ENCODE peak calls at places on chromosome 19, in seven cellular contexts. One of them, this sample, is unnamed.

GRCh38 chr19:19900124-19900523 is 622 bp upstream of the ZNF93 start:
- DNase-seq in neural progenitor cell: no peak
- DNase-seq in psoas muscle: no peak
- DNase-seq in foreskin fibroblast: peak
- DNase-seq in fibroblast of pulmonary artery: peak
- DNase-seq in upper lobe of right lung: no peak
- DNase-seq in Calu3: peak
- DNase-seq in this sample: no peak

GRCh38 chr19:2494084-2494446 is 18.1 kb downstream of the GADD45B start:
- DNase-seq in neural progenitor cell: no peak
- DNase-seq in fibroblast of pulmonary artery: peak
- DNase-seq in foreskin fibroblast: peak
- DNase-seq in upper lobe of right lung: no peak
- DNase-seq in psoas muscle: no peak
- DNase-seq in Calu3: no peak
- DNase-seq in this sample: no peak

GRCh38 chr19:38035515-38036495 is 128.8 kb downstream of the SIPA1L3 start:
- DNase-seq in neural progenitor cell: no peak
- DNase-seq in Calu3: no peak
- DNase-seq in fibroblast of pulmonary artery: peak
- DNase-seq in foreskin fibroblast: peak
- DNase-seq in psoas muscle: no peak
- DNase-seq in upper lobe of right lung: no peak
- DNase-seq in this sample: no peak

GRCh38 chr19:38509027-38509426 is 75.5 kb downstream of the RYR1 start:
- DNase-seq in psoas muscle: no peak
- DNase-seq in Calu3: no peak
- DNase-seq in neural progenitor cell: no peak
- DNase-seq in upper lobe of right lung: no peak
- DNase-seq in fibroblast of pulmonary artery: no peak
- DNase-seq in foreskin fibroblast: no peak
- DNase-seq in this sample: no peak

GRCh38 chr19:44905437-44906160 is at the start of gene APOE:
- DNase-seq in psoas muscle: no peak
- DNase-seq in foreskin fibroblast: no peak
- DNase-seq in neural progenitor cell: peak
- DNase-seq in fibroblast of pulmonary artery: peak
- DNase-seq in Calu3: no peak
- DNase-seq in upper lobe of right lung: no peak
- DNase-seq in this sample: no peak

GRCh38 chr19:51564791-51565190 is 6.3 kb upstream of the ZNF175 start:
- DNase-seq in Calu3: no peak
- DNase-seq in neural progenitor cell: no peak
- DNase-seq in foreskin fibroblast: no peak
- DNase-seq in psoas muscle: no peak
- DNase-seq in upper lobe of right lung: no peak
- DNase-seq in fibroblast of pulmonary artery: no peak
- DNase-seq in this sample: peak

GRCh38 chr19:3423183-3423829 is 56.9 kb downstream of the NFIC start:
- DNase-seq in fibroblast of pulmonary artery: no peak
- DNase-seq in Calu3: no peak
- DNase-seq in foreskin fibroblast: no peak
- DNase-seq in neural progenitor cell: no peak
- DNase-seq in upper lobe of right lung: no peak
- DNase-seq in psoas muscle: no peak
- DNase-seq in this sample: no peak

GRCh38 chr19:18377026-18377425 is 8.9 kb upstream of the GDF15 start:
- DNase-seq in fibroblast of pulmonary artery: no peak
- DNase-seq in foreskin fibroblast: no peak
- DNase-seq in psoas muscle: no peak
- DNase-seq in Calu3: no peak
- DNase-seq in upper lobe of right lung: no peak
- DNase-seq in neural progenitor cell: no peak
- DNase-seq in this sample: no peak

GRCh38 chr19:46513461-46514236 is 18.0 kb upstream of the PNMA8B start:
- DNase-seq in Calu3: peak
- DNase-seq in neural progenitor cell: peak
- DNase-seq in psoas muscle: peak
- DNase-seq in upper lobe of right lung: peak
- DNase-seq in fibroblast of pulmonary artery: peak
- DNase-seq in foreskin fibroblast: peak
- DNase-seq in this sample: peak

GRCh38 chr19:34096020-34096915 is 76.0 kb upstream of the LSM14A start:
- DNase-seq in foreskin fibroblast: peak
- DNase-seq in Calu3: peak
- DNase-seq in psoas muscle: no peak
- DNase-seq in neural progenitor cell: peak
- DNase-seq in upper lobe of right lung: no peak
- DNase-seq in fibroblast of pulmonary artery: peak
- DNase-seq in this sample: no peak

GRCh38 chr19:58407658-58408151 is 744 bp upstream of the ZNF584 start:
- DNase-seq in psoas muscle: no peak
- DNase-seq in fibroblast of pulmonary artery: no peak
- DNase-seq in Calu3: peak
- DNase-seq in foreskin fibroblast: no peak
- DNase-seq in upper lobe of right lung: peak
- DNase-seq in neural progenitor cell: peak
- DNase-seq in this sample: no peak

GRCh38 chr19:1302534-1303239 is 17.0 kb downstream of the EFNA2 start:
- DNase-seq in fibroblast of pulmonary artery: no peak
- DNase-seq in neural progenitor cell: peak
- DNase-seq in Calu3: no peak
- DNase-seq in psoas muscle: no peak
- DNase-seq in upper lobe of right lung: no peak
- DNase-seq in foreskin fibroblast: no peak
- DNase-seq in this sample: no peak

GRCh38 chr19:2173388-2173787 is 9.7 kb downstream of the DOT1L start:
- DNase-seq in fibroblast of pulmonary artery: no peak
- DNase-seq in upper lobe of right lung: no peak
- DNase-seq in neural progenitor cell: no peak
- DNase-seq in Calu3: no peak
- DNase-seq in psoas muscle: no peak
- DNase-seq in foreskin fibroblast: no peak
- DNase-seq in this sample: no peak

GRCh38 chr19:16778796-16779411 is 50.3 kb upstream of the SIN3B start:
- DNase-seq in Calu3: peak
- DNase-seq in psoas muscle: peak
- DNase-seq in fibroblast of pulmonary artery: peak
- DNase-seq in upper lobe of right lung: peak
- DNase-seq in foreskin fibroblast: peak
- DNase-seq in neural progenitor cell: peak
- DNase-seq in this sample: peak

GRCh38 chr19:46487802-46488445 is 7.7 kb downstream of the PNMA8B start:
- DNase-seq in psoas muscle: peak
- DNase-seq in Calu3: peak
- DNase-seq in foreskin fibroblast: peak
- DNase-seq in upper lobe of right lung: peak
- DNase-seq in neural progenitor cell: peak
- DNase-seq in fibroblast of pulmonary artery: peak
- DNase-seq in this sample: peak

GRCh38 chr19:38266981-38267597 is 2.7 kb downstream of the SPINT2 start:
- DNase-seq in psoas muscle: no peak
- DNase-seq in foreskin fibroblast: no peak
- DNase-seq in neural progenitor cell: no peak
- DNase-seq in upper lobe of right lung: no peak
- DNase-seq in Calu3: peak
- DNase-seq in fibroblast of pulmonary artery: peak
- DNase-seq in this sample: no peak

GRCh38 chr19:39083983-39084731 is at the start of gene ACP7:
- DNase-seq in foreskin fibroblast: no peak
- DNase-seq in psoas muscle: no peak
- DNase-seq in upper lobe of right lung: no peak
- DNase-seq in Calu3: peak
- DNase-seq in neural progenitor cell: peak
- DNase-seq in fibroblast of pulmonary artery: no peak
- DNase-seq in this sample: no peak

GRCh38 chr19:33671211-33671610 is 49.5 kb downstream of the CHST8 start:
- DNase-seq in psoas muscle: no peak
- DNase-seq in Calu3: no peak
- DNase-seq in upper lobe of right lung: no peak
- DNase-seq in neural progenitor cell: no peak
- DNase-seq in foreskin fibroblast: no peak
- DNase-seq in fibroblast of pulmonary artery: no peak
- DNase-seq in this sample: peak

GRCh38 chr19:38262585-38263268 is 1.6 kb upstream of the SPINT2 start:
- DNase-seq in psoas muscle: no peak
- DNase-seq in foreskin fibroblast: no peak
- DNase-seq in Calu3: no peak
- DNase-seq in fibroblast of pulmonary artery: no peak
- DNase-seq in neural progenitor cell: no peak
- DNase-seq in upper lobe of right lung: no peak
- DNase-seq in this sample: no peak

GRCh38 chr19:18417250-18418033 is 1.8 kb upstream of the SSBP4 start:
- DNase-seq in foreskin fibroblast: peak
- DNase-seq in fibroblast of pulmonary artery: peak
- DNase-seq in upper lobe of right lung: peak
- DNase-seq in psoas muscle: peak
- DNase-seq in neural progenitor cell: peak
- DNase-seq in Calu3: peak
- DNase-seq in this sample: no peak

GRCh38 chr19:28569132-28570114 is 643.5 kb downstream of the UQCRFS1 start:
- DNase-seq in neural progenitor cell: no peak
- DNase-seq in fibroblast of pulmonary artery: no peak
- DNase-seq in Calu3: no peak
- DNase-seq in foreskin fibroblast: no peak
- DNase-seq in upper lobe of right lung: no peak
- DNase-seq in psoas muscle: no peak
- DNase-seq in this sample: no peak

GRCh38 chr19:55544014-55544413 is 1.3 kb downstream of the SBK3 start:
- DNase-seq in neural progenitor cell: no peak
- DNase-seq in foreskin fibroblast: no peak
- DNase-seq in fibroblast of pulmonary artery: no peak
- DNase-seq in upper lobe of right lung: no peak
- DNase-seq in Calu3: no peak
- DNase-seq in psoas muscle: no peak
- DNase-seq in this sample: no peak
- TF ChIP-seq CTCF in neural progenitor cell: no peak
- TF ChIP-seq CTCF in foreskin fibroblast: no peak
- TF ChIP-seq CTCF in fibroblast of pulmonary artery: no peak
- TF ChIP-seq CTCF in upper lobe of right lung: no peak
- TF ChIP-seq CTCF in Calu3: no peak
- TF ChIP-seq CTCF in psoas muscle: no peak
- TF ChIP-seq CTCF in this sample: no peak

DNA sequence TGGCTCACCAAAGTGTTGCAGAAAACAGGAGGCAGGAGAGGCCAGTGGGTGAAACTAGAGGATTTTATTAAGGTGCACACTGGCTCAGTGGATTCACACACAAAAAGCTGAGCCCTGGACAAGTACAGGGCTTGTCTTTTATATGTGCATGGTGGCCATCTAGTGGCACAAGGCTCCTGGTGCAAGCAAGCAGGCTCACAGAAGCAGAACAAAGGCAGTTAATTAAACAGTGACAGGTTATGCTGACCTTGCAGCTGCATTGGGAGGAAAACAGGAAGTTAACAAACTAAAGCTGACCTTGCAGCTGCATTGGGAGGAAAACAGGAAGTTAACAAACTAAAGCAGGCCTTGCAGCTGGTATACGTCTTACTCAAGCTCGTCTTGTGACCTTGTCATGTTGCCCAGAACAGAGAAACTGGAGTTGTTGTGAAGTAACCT is 65.3 kb upstream of the ZNF681 start:
- DNase-seq in Calu3: no peak
- DNase-seq in foreskin fibroblast: no peak
- DNase-seq in upper lobe of right lung: no peak
- DNase-seq in neural progenitor cell: peak
- DNase-seq in fibroblast of pulmonary artery: no peak
- DNase-seq in psoas muscle: no peak
- DNase-seq in this sample: no peak
- TF ChIP-seq CTCF in Calu3: no peak
- TF ChIP-seq CTCF in foreskin fibroblast: no peak
- TF ChIP-seq CTCF in upper lobe of right lung: no peak
- TF ChIP-seq CTCF in neural progenitor cell: peak
- TF ChIP-seq CTCF in fibroblast of pulmonary artery: no peak
- TF ChIP-seq CTCF in psoas muscle: no peak
- TF ChIP-seq CTCF in this sample: no peak

DNA sequence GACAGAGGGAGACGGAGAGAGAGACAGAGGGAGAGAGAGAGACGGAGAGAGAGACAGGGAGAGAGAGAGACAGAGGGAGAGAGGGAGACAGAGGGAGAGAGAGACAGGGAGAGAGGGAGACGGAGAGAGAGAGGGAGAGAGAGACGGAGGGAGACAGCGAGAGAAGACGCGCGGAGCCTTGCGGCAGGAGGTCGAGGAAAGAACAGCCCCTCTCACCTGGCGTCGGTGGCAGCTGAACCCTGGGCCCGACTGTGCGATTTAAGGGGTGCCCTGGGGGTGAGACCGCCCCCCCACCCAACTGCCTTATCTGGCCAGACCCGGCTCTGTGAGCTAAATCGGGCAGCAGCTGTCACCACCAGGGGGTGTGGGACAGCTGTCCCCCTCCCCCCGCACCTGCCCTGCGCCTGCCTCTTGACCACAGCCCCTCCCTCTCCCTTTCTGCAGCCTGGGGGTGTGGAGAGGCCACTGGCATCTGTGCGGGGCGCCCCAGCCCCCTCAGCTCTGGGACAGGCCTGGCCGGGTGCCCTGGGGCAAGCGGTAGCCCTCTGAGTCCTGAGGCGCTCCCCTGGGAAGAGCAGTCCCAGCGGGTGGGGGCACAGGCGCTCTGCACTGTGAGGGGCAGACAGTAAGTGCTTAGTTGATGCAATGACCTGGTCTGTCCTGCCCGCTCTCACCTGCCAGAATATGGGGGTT is 10.8 kb downstream of the JOSD2 start:
- DNase-seq in foreskin fibroblast: no peak
- DNase-seq in neural progenitor cell: peak
- DNase-seq in fibroblast of pulmonary artery: no peak
- DNase-seq in psoas muscle: peak
- DNase-seq in upper lobe of right lung: no peak
- DNase-seq in Calu3: peak
- DNase-seq in this sample: peak
- TF ChIP-seq CTCF in foreskin fibroblast: no peak
- TF ChIP-seq CTCF in neural progenitor cell: peak
- TF ChIP-seq CTCF in fibroblast of pulmonary artery: peak
- TF ChIP-seq CTCF in psoas muscle: peak
- TF ChIP-seq CTCF in upper lobe of right lung: no peak
- TF ChIP-seq CTCF in Calu3: peak
- TF ChIP-seq CTCF in this sample: no peak

GRCh38 chr19:14686411-14686810 is 3.4 kb upstream of the ZNF333 start:
- DNase-seq in Calu3: peak
- DNase-seq in neural progenitor cell: peak
- DNase-seq in fibroblast of pulmonary artery: peak
- DNase-seq in upper lobe of right lung: no peak
- DNase-seq in foreskin fibroblast: peak
- DNase-seq in psoas muscle: no peak
- DNase-seq in this sample: no peak
- TF ChIP-seq CTCF in Calu3: no peak
- TF ChIP-seq CTCF in neural progenitor cell: peak
- TF ChIP-seq CTCF in fibroblast of pulmonary artery: peak
- TF ChIP-seq CTCF in upper lobe of right lung: peak
- TF ChIP-seq CTCF in foreskin fibroblast: peak
- TF ChIP-seq CTCF in psoas muscle: no peak
- TF ChIP-seq CTCF in this sample: peak